ENCODE peak calls at places on chromosomes 13 and 19, in six cellular contexts. D, R, G, L, I and P are unnamed samples.

GRCh38 chr13:97849305-97849704 is 104.2 kb upstream of the IPO5 start:
- DNase-seq in G (no peak), D (no peak), L (no peak), R (no peak), I (no peak), P (no peak)

GRCh38 chr19:34171539-34171876 is 796 bp upstream of the LSM14A start:
- DNase-seq in R (no peak), G (no peak), L (no peak), I (no peak), D (no peak), P (no peak)

GRCh38 chr19:46602392-46603194 is 1.5 kb downstream of the CALM3 start:
- DNase-seq in I (no peak), G (no peak), L (peak), R (peak), D (peak), P (no peak)

GRCh38 chr13:44622259-44622658 is 46.1 kb upstream of the TSC22D1 start:
- DNase-seq in L (no peak), D (no peak), I (no peak), R (no peak), G (no peak), P (no peak)

GRCh38 chr19:5035105-5035761 is 66.3 kb downstream of the KDM4B start:
- DNase-seq in G (no peak), L (no peak), I (no peak), D (no peak), R (no peak), P (no peak)

GRCh38 chr19:6061420-6062130 is 48.7 kb downstream of the RFX2 start:
- DNase-seq in G (no peak), R (peak), I (no peak), L (peak), D (peak), P (peak)

GRCh38 chr19:50823389-50824042 is at the start of gene KLK1:
- DNase-seq in I (peak), R (no peak), L (no peak), D (no peak), G (no peak), P (no peak)

GRCh38 chr19:15466851-15467733 is 2.7 kb upstream of the RASAL3 start:
- DNase-seq in D (no peak), L (no peak), R (no peak), G (no peak), I (no peak), P (no peak)

GRCh38 chr13:26923824-26924605 is 163.4 kb upstream of the GPR12 start:
- DNase-seq in R (no peak), G (no peak), L (no peak), I (no peak), D (no peak), P (no peak)

GRCh38 chr13:51542358-51542972 is 41.8 kb upstream of the WDFY2 start:
- DNase-seq in I (peak), G (no peak), L (no peak), R (no peak), D (no peak), P (peak)

GRCh38 chr19:7982651-7983099 is 22.8 kb downstream of the ELAVL1 start:
- DNase-seq in L (no peak), R (peak), I (no peak), G (no peak), D (no peak), P (no peak)

GRCh38 chr13:101003566-101003965 is 329.0 kb upstream of the TMTC4 start:
- DNase-seq in D (no peak), I (no peak), L (no peak), G (no peak), R (no peak), P (no peak)

GRCh38 chr19:39405930-39406655 is 554 bp upstream of the ZFP36 start:
- DNase-seq in G (peak), I (no peak), D (no peak), R (no peak), L (no peak), P (peak)

GRCh38 chr13:78826312-78826711 is 167.4 kb upstream of the OBI1 start:
- DNase-seq in L (no peak), R (no peak), G (no peak), I (no peak), D (no peak), P (no peak)

GRCh38 chr13:64909184-64909583 is 2321.0 kb downstream of the PCDH9 start:
- DNase-seq in R (no peak), L (no peak), I (no peak), D (no peak), G (no peak), P (no peak)

GRCh38 chr13:80224468-80224867 is 116.5 kb downstream of the SPRY2 start:
- DNase-seq in G (no peak), R (no peak), L (no peak), I (no peak), D (no peak), P (no peak)

GRCh38 chr13:53137777-53138176 is 109.2 kb downstream of the OLFM4 start:
- DNase-seq in I (no peak), L (no peak), D (peak), R (no peak), G (peak), P (no peak)

GRCh38 chr19:3968556-3969434 is 2.1 kb downstream of the DAPK3 start:
- DNase-seq in G (peak), I (peak), D (peak), R (peak), L (peak), P (peak)

GRCh38 chr13:40408602-40409001 is 257.8 kb downstream of the FOXO1 start:
- DNase-seq in R (no peak), D (no peak), L (no peak), G (no peak), I (no peak), P (no peak)

GRCh38 chr19:33301900-33302174 is 497 bp downstream of the CEBPA start:
- DNase-seq in G (no peak), I (no peak), L (no peak), R (no peak), D (no peak), P (no peak)

GRCh38 chr19:7535993-7536685 is 622 bp downstream of the PNPLA6 start:
- DNase-seq in R (no peak), D (no peak), G (no peak), L (no peak), I (no peak), P (no peak)

GRCh38 chr19:33705090-33705847 is 83.5 kb downstream of the CHST8 start:
- DNase-seq in G (no peak), D (no peak), L (peak), I (no peak), R (no peak), P (no peak)

GRCh38 chr13:40161931-40162330 is 504.5 kb downstream of the FOXO1 start:
- DNase-seq in I (no peak), G (no peak), R (no peak), L (no peak), D (no peak), P (no peak)

GRCh38 chr13:79987323-79987722 is 353.6 kb downstream of the SPRY2 start:
- DNase-seq in D (no peak), L (no peak), R (no peak), G (no peak), I (no peak), P (no peak)

GRCh38 chr13:77022341-77022740 is 4.6 kb downstream of the FBXL3 start:
- DNase-seq in R (no peak), D (no peak), G (no peak), I (no peak), L (no peak), P (no peak)

GRCh38 chr19:41877490-41877876 is 404 bp downstream of the CD79A start:
- DNase-seq in G (no peak), R (no peak), I (no peak), L (no peak), D (no peak), P (no peak)

GRCh38 chr19:11881151-11881800 is 6.3 kb upstream of the ZNF69 start:
- DNase-seq in G (peak), D (peak), R (peak), I (peak), L (no peak), P (peak)

GRCh38 chr13:29523199-29523931 is 72.1 kb downstream of the SLC7A1 start:
- DNase-seq in R (peak), I (no peak), G (peak), D (no peak), L (no peak), P (no peak)

GRCh38 chr13:106911602-106912001 is 343.7 kb upstream of the ARGLU1 start:
- DNase-seq in D (no peak), G (no peak), I (no peak), R (no peak), L (no peak), P (no peak)

GRCh38 chr19:35928507-35928906 is 7.7 kb upstream of the LRFN3 start:
- DNase-seq in L (no peak), I (no peak), G (no peak), R (no peak), D (no peak), P (no peak)

GRCh38 chr13:99996177-99996705 is 14.7 kb downstream of the ZIC2 start:
- DNase-seq in I (no peak), R (no peak), G (no peak), L (no peak), D (no peak), P (no peak)

GRCh38 chr19:23345838-23346237 is 49.4 kb downstream of the ZNF91 start:
- DNase-seq in L (no peak), G (no peak), R (no peak), D (no peak), I (no peak), P (no peak)

GRCh38 chr19:12952488-12953455 is 4.3 kb downstream of the GADD45GIP1 start:
- DNase-seq in D (no peak), G (no peak), L (no peak), I (no peak), R (no peak), P (no peak)

GRCh38 chr13:23871616-23872220 is 17.5 kb downstream of the MIPEP start:
- DNase-seq in G (no peak), L (no peak), R (no peak), D (no peak), I (no peak), P (no peak)

GRCh38 chr19:40692212-40692551 is 1.7 kb upstream of the NUMBL start:
- DNase-seq in G (no peak), D (no peak), L (no peak), R (no peak), I (no peak), P (no peak)

GRCh38 chr19:40690699-40691420 is 409 bp upstream of the NUMBL start:
- DNase-seq in L (peak), G (peak), R (peak), I (peak), D (peak), P (peak)

GRCh38 chr19:40693150-40693788 is 2.8 kb upstream of the NUMBL start:
- DNase-seq in I (no peak), G (no peak), L (no peak), D (no peak), R (no peak), P (no peak)

GRCh38 chr19:40690050-40690698 is at the start of gene NUMBL:
- DNase-seq in D (no peak), R (no peak), L (no peak), G (no peak), I (no peak), P (no peak)

GRCh38 chr19:40691421-40692211 is 1.2 kb upstream of the NUMBL start:
- DNase-seq in I (no peak), G (no peak), D (peak), R (no peak), L (no peak), P (no peak)
- TF ChIP-seq CTCF in I (no peak), G (no peak), D (no peak), R (no peak), L (no peak), P (no peak)

GRCh38 chr19:19529783-19530422 is 1.2 kb downstream of the YJEFN3 start:
- DNase-seq in L (no peak), R (no peak), I (no peak), G (no peak), D (no peak), P (no peak)

GRCh38 chr19:19528721-19529490 is at the start of gene YJEFN3:
- DNase-seq in I (no peak), L (no peak), D (no peak), R (no peak), G (no peak), P (no peak)

GRCh38 chr19:19530889-19531288 is 2.2 kb downstream of the YJEFN3 start:
- DNase-seq in D (no peak), I (no peak), G (no peak), R (no peak), L (no peak), P (no peak)

GRCh38 chr19:19531951-19532805 is 3.5 kb downstream of the YJEFN3 start:
- DNase-seq in L (peak), I (peak), D (peak), G (peak), R (peak), P (peak)

DNA sequence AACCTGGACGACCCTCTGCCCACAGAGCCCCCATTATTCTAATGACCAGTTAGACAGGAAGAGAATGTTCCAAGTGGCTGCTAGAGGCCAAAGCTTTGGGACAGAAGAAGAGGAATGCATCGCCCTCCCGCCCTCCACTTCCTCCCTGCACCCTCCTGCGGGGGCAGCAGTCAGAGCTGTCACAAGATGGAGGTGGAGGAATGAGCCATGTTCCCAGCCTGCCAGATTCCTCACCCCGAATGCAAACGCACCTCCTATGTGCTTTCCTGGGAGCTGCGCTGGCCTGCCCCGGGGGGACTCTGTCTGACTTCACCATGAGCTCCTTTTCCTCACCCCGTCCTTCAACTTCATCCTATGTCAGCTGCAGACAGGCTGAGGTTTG is 1.7 kb downstream of the YJEFN3 start:
- DNase-seq in L (no peak), I (no peak), R (no peak), G (no peak), D (no peak), P (no peak)
- H3K27ac ChIP-seq in L (no peak), I (no peak), R (no peak), G (peak), D (no peak), P (no peak)

GRCh38 chr13:114063545-114064515 is 68.6 kb downstream of the RASA3 start:
- DNase-seq in I (peak), R (no peak), D (peak), G (no peak), L (peak), P (no peak)
- TF ChIP-seq POLR2A in I (no peak), R (no peak), D (no peak), G (no peak), L (no peak), P (no peak)

GRCh38 chr19:2426661-2427322 is 594 bp downstream of the TIMM13 start:
- DNase-seq in I (peak), G (no peak), L (peak), R (no peak), D (no peak), P (no peak)

GRCh38 chr19:2423913-2424685 is 3.3 kb downstream of the TIMM13 start:
- DNase-seq in R (no peak), I (no peak), L (no peak), D (no peak), G (no peak), P (no peak)

GRCh38 chr19:2422951-2423880 is 4.2 kb downstream of the TIMM13 start:
- DNase-seq in R (no peak), I (peak), D (no peak), G (no peak), L (no peak), P (no peak)

GRCh38 chr19:2425622-2426581 is 1.5 kb downstream of the TIMM13 start:
- DNase-seq in G (no peak), D (no peak), R (no peak), I (no peak), L (peak), P (no peak)

GRCh38 chr19:2424686-2425621 is 2.4 kb downstream of the TIMM13 start:
- DNase-seq in L (peak), D (no peak), G (no peak), I (peak), R (no peak), P (no peak)
- TF ChIP-seq CTCF in L (peak), D (no peak), G (no peak), I (peak), R (no peak), P (no peak)